ENCODE peak calls at places on chromosomes 13 and 19, in six cellular contexts. Z is stimulated activated CD8-positive, alpha-beta memory T cell treated with anti-CD3 and anti-CD28 coated beads, Interleukin-2, amount 100 ng/mL, for 1 hour; M is mucosa of descending colon; A is GM23338; D is CD4-positive, alpha-beta memory T cell; H is posterior cingulate gyrus. U is an unnamed sample.

GRCh38 chr13:106573855-106574254 is 5.9 kb upstream of the ARGLU1 start:
- DNase-seq in Z (no peak), M (peak; percentile 26), A (no peak), D (no peak), H (no peak), U (no peak)

GRCh38 chr13:105763851-105764250 is 771.6 kb downstream of the EFNB2 start:
- DNase-seq in Z (no peak), M (no peak), A (no peak), D (no peak), H (no peak), U (no peak)

GRCh38 chr19:49541914-49542313 is 14.1 kb downstream of the RCN3 start:
- DNase-seq in Z (no peak), M (no peak), A (no peak), D (no peak), H (no peak), U (no peak)

GRCh38 chr13:24251525-24251924 is 57.9 kb upstream of the C1QTNF9 start:
- DNase-seq in Z (peak; percentile 57), M (no peak), A (no peak), D (peak; percentile 90), H (no peak), U (peak; percentile 86)

GRCh38 chr19:19559942-19560341 is 21.9 kb downstream of the CILP2 start:
- DNase-seq in Z (no peak), M (no peak), A (no peak), D (no peak), H (no peak), U (no peak)

GRCh38 chr13:31627097-31627496 is 112.2 kb upstream of the RXFP2 start:
- DNase-seq in Z (no peak), M (no peak), A (no peak), D (no peak), H (no peak), U (no peak)

GRCh38 chr19:8504171-8504570 is 1.7 kb upstream of the PRAM1 start:
- DNase-seq in Z (no peak), M (no peak), A (no peak), D (no peak), H (no peak), U (no peak)

GRCh38 chr19:37304190-37304883 is 66.6 kb upstream of the ZNF527 start:
- DNase-seq in Z (no peak), M (no peak), A (no peak), D (no peak), H (peak; percentile 90), U (peak; percentile 32)

GRCh38 chr13:40922437-40923040 is 96.6 kb downstream of the ELF1 start:
- DNase-seq in Z (no peak), M (peak; percentile 74), A (peak; percentile 40), D (no peak), H (no peak), U (no peak)

GRCh38 chr19:29714953-29715694 is at the start of gene C19orf12:
- DNase-seq in Z (no peak), M (peak; percentile 65), A (peak; percentile 74), D (no peak), H (peak; percentile 93), U (peak; percentile 77)

GRCh38 chr13:23159205-23159586 is 21.6 kb upstream of the SGCG start:
- DNase-seq in Z (no peak), M (peak; percentile 26), A (peak; percentile 90), D (no peak), H (peak; percentile 80), U (peak; percentile 56)

GRCh38 chr13:22596157-22596863 is 584.5 kb upstream of the SGCG start:
- DNase-seq in Z (no peak), M (no peak), A (no peak), D (no peak), H (no peak), U (no peak)

GRCh38 chr13:49225358-49226042 is 5.4 kb downstream of the MLNR start:
- DNase-seq in Z (no peak), M (no peak), A (no peak), D (no peak), H (no peak), U (no peak)

GRCh38 chr19:31316201-31316951 is 32.9 kb downstream of the TSHZ3 start:
- DNase-seq in Z (no peak), M (peak; percentile 21), A (peak; percentile 59), D (no peak), H (no peak), U (no peak)

GRCh38 chr19:7533281-7533819 is 2.2 kb upstream of the PNPLA6 start:
- DNase-seq in Z (no peak), M (peak; percentile 62), A (peak; percentile 72), D (no peak), H (peak; percentile 91), U (no peak)

GRCh38 chr19:30254214-30254613 is 118.0 kb upstream of the ZNF536 start:
- DNase-seq in Z (no peak), M (no peak), A (no peak), D (no peak), H (no peak), U (no peak)

GRCh38 chr13:101211261-101211660 is 205.0 kb downstream of the NALCN start:
- DNase-seq in Z (no peak), M (no peak), A (no peak), D (no peak), H (no peak), U (no peak)

GRCh38 chr19:42831221-42832019 is 48.1 kb downstream of the PSG1 start:
- DNase-seq in Z (no peak), M (no peak), A (no peak), D (no peak), H (no peak), U (no peak)

GRCh38 chr19:39832341-39833083 is 1.4 kb downstream of the DYRK1B start:
- DNase-seq in Z (no peak), M (no peak), A (no peak), D (no peak), H (no peak), U (no peak)

GRCh38 chr13:113664751-113665581 is 2.1 kb upstream of the GRK1 start:
- DNase-seq in Z (no peak), M (peak; percentile 27), A (no peak), D (no peak), H (no peak), U (no peak)

GRCh38 chr13:102351486-102351885 is 50.4 kb downstream of the FGF14 start:
- DNase-seq in Z (no peak), M (no peak), A (no peak), D (no peak), H (no peak), U (no peak)

GRCh38 chr13:42892760-42893159 is 99.3 kb downstream of the EPSTI1 start:
- DNase-seq in Z (no peak), M (no peak), A (no peak), D (no peak), H (no peak), U (no peak)

GRCh38 chr13:38943231-38943630 is 47.4 kb downstream of the STOML3 start:
- DNase-seq in Z (no peak), M (no peak), A (no peak), D (no peak), H (no peak), U (no peak)

GRCh38 chr19:3196064-3196932 is 10.6 kb downstream of the NCLN start:
- DNase-seq in Z (no peak), M (no peak), A (no peak), D (no peak), H (no peak), U (no peak)

GRCh38 chr19:50889638-50890037 is 16.4 kb downstream of the KLK2 start:
- DNase-seq in Z (no peak), M (peak; percentile 30), A (no peak), D (no peak), H (no peak), U (no peak)

GRCh38 chr13:91181892-91182291 is 165.6 kb upstream of the MIR17HG start:
- DNase-seq in Z (no peak), M (no peak), A (no peak), D (no peak), H (no peak), U (no peak)

GRCh38 chr13:40251343-40252032 is 415.0 kb downstream of the FOXO1 start:
- DNase-seq in Z (no peak), M (no peak), A (no peak), D (no peak), H (no peak), U (no peak)

GRCh38 chr19:3671680-3672574 is 28.3 kb downstream of the PIP5K1C start:
- DNase-seq in Z (no peak), M (no peak), A (no peak), D (no peak), H (no peak), U (peak; percentile 47)

GRCh38 chr19:5480427-5480836 is 25.2 kb downstream of the ZNRF4 start:
- DNase-seq in Z (no peak), M (peak; percentile 35), A (peak; percentile 82), D (no peak), H (peak; percentile 70), U (peak; percentile 61)

GRCh38 chr13:98496239-98496668 is 80.7 kb downstream of the STK24 start:
- DNase-seq in Z (no peak), M (peak; percentile 48), A (no peak), D (no peak), H (no peak), U (no peak)

GRCh38 chr13:40153516-40153915 is 498.1 kb downstream of the COG6 start:
- DNase-seq in Z (no peak), M (no peak), A (no peak), D (peak; percentile 17), H (no peak), U (no peak)

GRCh38 chr19:4557971-4558941 is 1.2 kb downstream of the SEMA6B start:
- DNase-seq in Z (no peak), M (peak; percentile 49), A (peak; percentile 67), D (no peak), H (peak; percentile 70), U (peak; percentile 56)

GRCh38 chr13:22726721-22727120 is 454.1 kb upstream of the SGCG start:
- DNase-seq in Z (no peak), M (no peak), A (no peak), D (no peak), H (no peak), U (no peak)

GRCh38 chr19:5287066-5287465 is 53.5 kb downstream of the PTPRS start:
- DNase-seq in Z (no peak), M (no peak), A (no peak), D (no peak), H (no peak), U (no peak)

GRCh38 chr13:85497652-85498051 is 301.6 kb downstream of the SLITRK6 start:
- DNase-seq in Z (no peak), M (no peak), A (no peak), D (no peak), H (no peak), U (no peak)

GRCh38 chr19:29872224-29872731 is 60.5 kb downstream of the CCNE1 start:
- DNase-seq in Z (no peak), M (no peak), A (peak; percentile 65), D (no peak), H (no peak), U (peak; percentile 46)

U was measured in activated CD4-positive, alpha-beta T cell treated with anti-CD3 and anti-CD28 coated beads for 48 hours.